ENCODE peak calls at places on chromosomes 5 and 9, in nine cellular contexts. Q is spleen; I is HEK293T; V is KG1; C is LoVo; A is Panc1; O is stimulated activated CD4-positive, alpha-beta T cell treated with anti-CD3 and anti-CD28 coated beads, TNF-alpha, amount 100 ng/mL, for 1 hour; W is adipocyte; P is Caki2. F is an unnamed sample.

GRCh38 chr5:21195145-21195544 is 1207.1 kb upstream of the CDH18 start:
- DNase-seq in P (no peak), O (no peak), W (peak), A (no peak), I (no peak), C (no peak), V (no peak), Q (no peak), F (no peak)

GRCh38 chr5:76684012-76684731 is 31.8 kb upstream of the F2R start:
- DNase-seq in W (no peak), A (no peak), P (no peak), C (no peak), V (no peak), O (no peak), I (no peak), Q (no peak), F (no peak)

GRCh38 chr5:156479864-156480263 is 152.9 kb downstream of the SGCD start:
- DNase-seq in I (no peak), P (no peak), Q (no peak), V (no peak), C (peak), W (peak), A (no peak), O (no peak), F (peak)

GRCh38 chr9:88202321-88202720 is 64.0 kb upstream of the SPATA31C2 start:
- DNase-seq in A (no peak), O (no peak), V (no peak), P (no peak), W (no peak), I (no peak), C (no peak), Q (no peak), F (no peak)

GRCh38 chr5:66222455-66222854 is 78.4 kb downstream of the SREK1 start:
- DNase-seq in C (no peak), Q (no peak), A (no peak), P (no peak), V (no peak), W (no peak), I (no peak), O (no peak), F (no peak)

GRCh38 chr5:94992325-94992724 is 292.6 kb downstream of the MCTP1 start:
- DNase-seq in I (no peak), O (no peak), A (no peak), P (no peak), Q (no peak), C (no peak), W (no peak), V (no peak), F (no peak)

GRCh38 chr5:143402464-143403356 is 776 bp downstream of the NR3C1 start:
- DNase-seq in I (peak), V (no peak), O (no peak), W (peak), P (peak), Q (peak), C (peak), A (no peak), F (no peak)

GRCh38 chr5:157582731-157583580 is 7.4 kb upstream of the ADAM19 start:
- DNase-seq in V (no peak), Q (no peak), C (no peak), A (no peak), W (no peak), O (no peak), I (no peak), P (no peak), F (no peak)

GRCh38 chr5:95555553-95555952 is 652 bp downstream of the ARSK start:
- DNase-seq in W (no peak), O (no peak), A (no peak), C (no peak), Q (no peak), V (no peak), P (no peak), I (no peak), F (no peak)

GRCh38 chr9:134660407-134660806 is 18.8 kb downstream of the COL5A1 start:
- DNase-seq in A (peak), P (no peak), C (no peak), O (no peak), Q (no peak), W (peak), I (peak), V (no peak), F (no peak)

GRCh38 chr5:147287181-147287580 is 52.4 kb downstream of the STK32A start:
- DNase-seq in I (no peak), V (no peak), Q (no peak), C (no peak), P (no peak), O (no peak), W (no peak), A (no peak), F (no peak)

GRCh38 chr5:83927140-83927733 is 206.6 kb upstream of the HAPLN1 start:
- DNase-seq in P (peak), Q (no peak), A (peak), O (no peak), W (peak), V (peak), C (peak), I (peak), F (no peak)

GRCh38 chr5:168706655-168707069 is 127.5 kb upstream of the PANK3 start:
- DNase-seq in W (peak), P (peak), V (peak), O (no peak), I (peak), C (no peak), Q (no peak), A (peak), F (no peak)